ENCODE peak calls at places on chromosomes 4 and X, in ten cellular contexts. N is IMR-90; W is naive thymus-derived CD4-positive, alpha-beta T cell; Y is lower lobe of right lung; E is breast epithelium; M is CD8-positive, alpha-beta T cell; S is thyroid gland; Z is endodermal cell; L is A549; V is coronary artery. P is an unnamed sample.

GRCh38 chrX:105191878-105192277 is 28.6 kb downstream of the TEX13A start:
- DNase-seq in M (no peak), V (no peak), L (no peak), S (no peak), Z (peak; percentile 71), N (no peak), Y (no peak), W (no peak), E (no peak), P (no peak)

GRCh38 chr4:108693819-108694218 is 43.4 kb downstream of the OSTC start:
- DNase-seq in M (no peak), Y (no peak), S (no peak), L (no peak), V (no peak), W (no peak), Z (no peak), N (peak; percentile 25), E (no peak), P (no peak)

GRCh38 chr4:11881364-11881763 is 452.7 kb upstream of the HS3ST1 start:
- DNase-seq in L (no peak), S (no peak), Y (no peak), N (no peak), V (no peak), W (no peak), M (no peak), Z (no peak), E (no peak), P (no peak)

GRCh38 chr4:31045724-31046318 is 325.7 kb downstream of the PCDH7 start:
- DNase-seq in L (no peak), M (no peak), Z (peak; percentile 53), W (no peak), N (peak; percentile 24), E (no peak), V (no peak), Y (no peak), S (peak; percentile 40), P (no peak)

GRCh38 chr4:95957054-95957453 is 117.2 kb downstream of the PDHA2 start:
- DNase-seq in L (no peak), W (no peak), M (no peak), N (no peak), Z (no peak), E (no peak), Y (no peak), V (no peak), S (no peak), P (no peak)

GRCh38 chr4:151484396-151485102 is 75.6 kb downstream of the FHIP1A start:
- DNase-seq in N (peak; percentile 77), M (no peak), V (no peak), Y (no peak), L (peak; percentile 15), E (no peak), Z (peak; percentile 68), W (no peak), S (no peak), P (peak; percentile 72)

GRCh38 chrX:118117069-118117405 is 427 bp upstream of the KLHL13 start:
- DNase-seq in S (peak; percentile 17), E (no peak), W (no peak), Y (peak; percentile 38), L (no peak), M (no peak), Z (no peak), N (no peak), V (no peak), P (no peak)

GRCh38 chr4:121791481-121791880 is 9.6 kb upstream of the EXOSC9 start:
- DNase-seq in E (no peak), V (no peak), L (no peak), W (no peak), M (no peak), Z (no peak), Y (no peak), S (no peak), N (peak; percentile 88), P (no peak)

GRCh38 chr4:18022572-18023039 is 1.1 kb upstream of the LCORL start:
- DNase-seq in M (no peak), V (no peak), E (no peak), W (no peak), N (peak; percentile 5), S (no peak), Y (no peak), Z (no peak), L (no peak), P (no peak)

GRCh38 chr4:137043184-137043583 is 489.1 kb downstream of the PCDH18 start:
- DNase-seq in L (no peak), N (no peak), E (no peak), S (no peak), W (no peak), Y (no peak), M (no peak), Z (no peak), V (no peak), P (no peak)

GRCh38 chr4:25927361-25928040 is 13.5 kb downstream of the SMIM20 start:
- DNase-seq in S (no peak), V (no peak), Y (no peak), M (no peak), N (no peak), L (no peak), Z (no peak), E (no peak), W (no peak), P (no peak)

GRCh38 chr4:8939887-8940742 is 68.5 kb upstream of the HMX1 start:
- DNase-seq in M (no peak), Y (no peak), N (no peak), L (no peak), S (no peak), V (no peak), W (no peak), E (no peak), Z (no peak), P (no peak)

GRCh38 chr4:113701156-113701555 is 60.4 kb downstream of the CAMK2D start:
- DNase-seq in Z (no peak), M (no peak), S (no peak), W (no peak), E (no peak), V (no peak), Y (no peak), N (no peak), L (no peak), P (no peak)

GRCh38 chr4:182643801-182644311 is 273.3 kb downstream of the DCTD start:
- DNase-seq in V (peak; percentile 78), Z (no peak), M (no peak), Y (no peak), L (no peak), W (no peak), N (peak; percentile 94), S (no peak), E (no peak), P (no peak)
- H3K27ac ChIP-seq in V (no peak overlapping the region), Z (no peak overlapping the region), M (no peak overlapping the region), Y (no peak overlapping the region), L (no peak overlapping the region), W (no peak overlapping the region), N (peak overlapping the region; percentile 67), S (no peak overlapping the region), E (no peak overlapping the region), P (no peak overlapping the region)

GRCh38 chr4:168740686-168741085 is 243.8 kb downstream of the PALLD start:
- DNase-seq in V (no peak), W (no peak), Z (no peak), S (no peak), E (no peak), L (no peak), Y (no peak), N (no peak), M (no peak), P (no peak)
- H3K4me3 ChIP-seq in V (no peak overlapping the region), W (no peak overlapping the region), Z (no peak overlapping the region), S (no peak overlapping the region), E (no peak overlapping the region), L (no peak overlapping the region), Y (no peak overlapping the region), N (no peak overlapping the region), M (no peak overlapping the region), P (no peak overlapping the region)

DNA sequence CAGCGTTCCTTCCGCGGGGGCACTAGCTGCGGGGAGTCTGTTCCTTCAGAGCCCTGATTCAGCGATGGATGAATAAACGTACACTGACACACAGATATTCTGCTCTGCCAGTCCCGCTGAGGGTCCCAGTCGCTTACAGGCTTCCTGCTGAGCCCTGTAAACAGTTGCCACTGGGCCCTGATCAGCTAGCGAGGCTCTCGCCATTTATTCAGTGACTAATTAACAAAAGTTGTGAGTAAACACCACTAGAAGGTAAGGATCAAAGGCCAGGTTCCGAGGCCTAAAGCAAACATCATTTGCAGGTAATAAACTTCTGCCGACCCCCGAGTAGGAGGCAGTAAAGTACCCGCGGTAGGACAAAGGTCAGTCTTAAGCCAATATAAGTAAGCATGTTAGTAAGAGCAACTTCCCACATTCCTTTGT is 442.6 kb upstream of the GALNT7 start:
- DNase-seq in V (no peak), N (no peak), Z (peak; percentile 85), S (no peak), W (no peak), L (peak; percentile 13), Y (no peak), M (no peak), E (no peak), P (no peak)
- H3K27ac ChIP-seq in V (no peak overlapping the region), N (no peak overlapping the region), Z (no peak overlapping the region), S (no peak overlapping the region), W (no peak overlapping the region), L (peak overlapping the region; percentile 88), Y (no peak overlapping the region), M (no peak overlapping the region), E (no peak overlapping the region), P (no peak overlapping the region)

GRCh38 chr4:41102360-41103092 is 111.8 kb downstream of the APBB2 start:
- DNase-seq in W (no peak), E (no peak), V (no peak), Z (no peak), M (no peak), S (peak; percentile 61), L (no peak), Y (no peak), N (no peak), P (no peak)

GRCh38 chr4:41103657-41104056 is 110.7 kb downstream of the APBB2 start:
- DNase-seq in V (no peak), Z (no peak), M (no peak), S (no peak), Y (no peak), N (no peak), W (no peak), L (no peak), E (no peak), P (no peak)

GRCh38 chr4:41106694-41107419 is 107.5 kb downstream of the APBB2 start:
- DNase-seq in S (no peak), E (no peak), Z (no peak), Y (no peak), W (no peak), V (no peak), M (no peak), L (no peak), N (no peak), P (no peak)

GRCh38 chr4:41106081-41106480 is 108.3 kb downstream of the APBB2 start:
- DNase-seq in L (no peak), Z (no peak), Y (no peak), S (no peak), W (no peak), N (no peak), M (no peak), V (no peak), E (no peak), P (no peak)

DNA sequence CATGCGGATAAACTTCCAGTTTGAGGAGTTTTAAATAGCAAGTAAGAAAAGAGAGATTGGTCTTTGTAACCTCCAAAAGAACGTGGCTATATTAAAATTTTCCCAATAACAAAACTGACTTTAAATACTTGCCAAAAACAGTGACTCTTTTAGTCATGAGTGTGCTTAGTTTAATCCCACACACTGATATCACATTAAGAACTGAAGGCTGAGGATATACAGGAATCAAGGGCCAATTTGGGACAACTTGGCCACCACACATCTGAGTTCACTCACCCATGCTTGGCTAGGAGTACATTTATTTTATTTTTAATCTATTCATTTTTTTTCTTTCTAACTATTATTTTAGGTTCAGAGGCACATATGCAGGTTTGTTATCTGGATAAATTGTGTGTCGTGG is 110.2 kb downstream of the APBB2 start:
- DNase-seq in V (no peak), S (no peak), L (no peak), M (no peak), E (no peak), Y (no peak), N (no peak), Z (no peak), W (no peak), P (no peak)
- H3K4me3 ChIP-seq in V (no peak overlapping the region), S (no peak overlapping the region), L (no peak overlapping the region), M (no peak overlapping the region), E (no peak overlapping the region), Y (no peak overlapping the region), N (no peak overlapping the region), Z (no peak overlapping the region), W (no peak overlapping the region), P (no peak overlapping the region)